ENCODE peak calls at places on chromosome 12, in nine cellular contexts. One of them, this sample, is unnamed.

GRCh38 chr12:113929312-113929989 is 36.7 kb downstream of the RBM19 start:
- DNase-seq in heart left ventricle: no peak
- DNase-seq in cardiac muscle cell: no peak
- DNase-seq in neural progenitor cell: no peak
- DNase-seq in heart right ventricle: no peak
- DNase-seq in A549: no peak
- DNase-seq in left ventricle myocardium inferior: no peak
- DNase-seq in spleen: no peak
- DNase-seq in fibroblast of lung: no peak
- DNase-seq in this sample: no peak

GRCh38 chr12:92602476-92602875 is 100.3 kb upstream of the PLEKHG7 start:
- DNase-seq in heart left ventricle: no peak
- DNase-seq in cardiac muscle cell: peak; percentile 91
- DNase-seq in neural progenitor cell: no peak
- DNase-seq in heart right ventricle: no peak
- DNase-seq in A549: peak; percentile 82
- DNase-seq in left ventricle myocardium inferior: no peak
- DNase-seq in spleen: no peak
- DNase-seq in fibroblast of lung: peak; percentile 94
- DNase-seq in this sample: no peak

GRCh38 chr12:6961278-6961694 is 9.2 kb downstream of the PHB2 start:
- DNase-seq in heart left ventricle: peak; percentile 59
- DNase-seq in cardiac muscle cell: peak; percentile 62
- DNase-seq in neural progenitor cell: no peak
- DNase-seq in heart right ventricle: peak; percentile 50
- DNase-seq in A549: no peak
- DNase-seq in left ventricle myocardium inferior: peak; percentile 60
- DNase-seq in spleen: peak; percentile 95
- DNase-seq in fibroblast of lung: no peak
- DNase-seq in this sample: peak; percentile 75

GRCh38 chr12:123713398-123714301 is 1.5 kb downstream of the ATP6V0A2 start:
- DNase-seq in heart left ventricle: no peak
- DNase-seq in cardiac muscle cell: peak; percentile 12
- DNase-seq in neural progenitor cell: no peak
- DNase-seq in heart right ventricle: no peak
- DNase-seq in A549: no peak
- DNase-seq in left ventricle myocardium inferior: no peak
- DNase-seq in spleen: no peak
- DNase-seq in fibroblast of lung: no peak
- DNase-seq in this sample: peak; percentile 45

GRCh38 chr12:72289633-72290032 is 17.5 kb downstream of the TRHDE start:
- DNase-seq in heart left ventricle: no peak
- DNase-seq in cardiac muscle cell: no peak
- DNase-seq in neural progenitor cell: no peak
- DNase-seq in heart right ventricle: no peak
- DNase-seq in A549: no peak
- DNase-seq in left ventricle myocardium inferior: no peak
- DNase-seq in spleen: no peak
- DNase-seq in fibroblast of lung: peak; percentile 50
- DNase-seq in this sample: no peak

GRCh38 chr12:65637774-65638173 is 186.5 kb upstream of the HMGA2 start:
- DNase-seq in heart left ventricle: no peak
- DNase-seq in cardiac muscle cell: no peak
- DNase-seq in neural progenitor cell: no peak
- DNase-seq in heart right ventricle: no peak
- DNase-seq in A549: no peak
- DNase-seq in left ventricle myocardium inferior: no peak
- DNase-seq in spleen: no peak
- DNase-seq in fibroblast of lung: no peak
- DNase-seq in this sample: no peak

GRCh38 chr12:76890407-76891143 is 11.8 kb upstream of the CSRP2 start:
- DNase-seq in heart left ventricle: no peak
- DNase-seq in cardiac muscle cell: no peak
- DNase-seq in neural progenitor cell: no peak
- DNase-seq in heart right ventricle: no peak
- DNase-seq in A549: no peak
- DNase-seq in left ventricle myocardium inferior: no peak
- DNase-seq in spleen: no peak
- DNase-seq in fibroblast of lung: no peak
- DNase-seq in this sample: no peak

GRCh38 chr12:4274960-4275868 is 1.7 kb downstream of the CCND2 start:
- DNase-seq in heart left ventricle: peak; percentile 44
- DNase-seq in cardiac muscle cell: no peak
- DNase-seq in neural progenitor cell: peak; percentile 53
- DNase-seq in heart right ventricle: no peak
- DNase-seq in A549: no peak
- DNase-seq in left ventricle myocardium inferior: no peak
- DNase-seq in spleen: peak; percentile 81
- DNase-seq in fibroblast of lung: peak; percentile 50
- DNase-seq in this sample: no peak

GRCh38 chr12:50619610-50619958 is 114.8 kb downstream of the DIP2B start:
- DNase-seq in heart left ventricle: no peak
- DNase-seq in cardiac muscle cell: no peak
- DNase-seq in neural progenitor cell: no peak
- DNase-seq in heart right ventricle: no peak
- DNase-seq in A549: no peak
- DNase-seq in left ventricle myocardium inferior: no peak
- DNase-seq in spleen: no peak
- DNase-seq in fibroblast of lung: no peak
- DNase-seq in this sample: no peak

GRCh38 chr12:113860059-113860820 is 105.9 kb downstream of the RBM19 start:
- DNase-seq in heart left ventricle: no peak
- DNase-seq in cardiac muscle cell: no peak
- DNase-seq in neural progenitor cell: peak; percentile 69
- DNase-seq in heart right ventricle: no peak
- DNase-seq in A549: no peak
- DNase-seq in left ventricle myocardium inferior: no peak
- DNase-seq in spleen: no peak
- DNase-seq in fibroblast of lung: no peak
- DNase-seq in this sample: no peak

GRCh38 chr12:92502417-92503028 is 200.3 kb upstream of the PLEKHG7 start:
- DNase-seq in heart left ventricle: no peak
- DNase-seq in cardiac muscle cell: peak; percentile 19
- DNase-seq in neural progenitor cell: no peak
- DNase-seq in heart right ventricle: no peak
- DNase-seq in A549: peak; percentile 35
- DNase-seq in left ventricle myocardium inferior: no peak
- DNase-seq in spleen: no peak
- DNase-seq in fibroblast of lung: peak; percentile 24
- DNase-seq in this sample: no peak

GRCh38 chr12:95083938-95084337 is 10.5 kb upstream of the NR2C1 start:
- DNase-seq in heart left ventricle: no peak
- DNase-seq in cardiac muscle cell: peak; percentile 93
- DNase-seq in neural progenitor cell: peak; percentile 86
- DNase-seq in heart right ventricle: no peak
- DNase-seq in A549: peak; percentile 65
- DNase-seq in left ventricle myocardium inferior: no peak
- DNase-seq in spleen: no peak
- DNase-seq in fibroblast of lung: peak; percentile 95
- DNase-seq in this sample: no peak

GRCh38 chr12:129101404-129101803 is 248.1 kb downstream of the GLT1D1 start:
- DNase-seq in heart left ventricle: no peak
- DNase-seq in cardiac muscle cell: no peak
- DNase-seq in neural progenitor cell: peak; percentile 62
- DNase-seq in heart right ventricle: no peak
- DNase-seq in A549: no peak
- DNase-seq in left ventricle myocardium inferior: no peak
- DNase-seq in spleen: no peak
- DNase-seq in fibroblast of lung: no peak
- DNase-seq in this sample: no peak

GRCh38 chr12:5430639-5431603 is 987 bp upstream of the NTF3 start:
- DNase-seq in heart left ventricle: no peak
- DNase-seq in cardiac muscle cell: no peak
- DNase-seq in neural progenitor cell: peak; percentile 51
- DNase-seq in heart right ventricle: no peak
- DNase-seq in A549: no peak
- DNase-seq in left ventricle myocardium inferior: no peak
- DNase-seq in spleen: no peak
- DNase-seq in fibroblast of lung: no peak
- DNase-seq in this sample: no peak

GRCh38 chr12:77728018-77728417 is 102.7 kb upstream of the NAV3 start:
- DNase-seq in heart left ventricle: no peak
- DNase-seq in cardiac muscle cell: no peak
- DNase-seq in neural progenitor cell: no peak
- DNase-seq in heart right ventricle: no peak
- DNase-seq in A549: no peak
- DNase-seq in left ventricle myocardium inferior: no peak
- DNase-seq in spleen: no peak
- DNase-seq in fibroblast of lung: no peak
- DNase-seq in this sample: peak; percentile 11

GRCh38 chr12:75452675-75453330 is 27.8 kb upstream of the GLIPR1 start:
- DNase-seq in heart left ventricle: no peak
- DNase-seq in cardiac muscle cell: peak; percentile 21
- DNase-seq in neural progenitor cell: no peak
- DNase-seq in heart right ventricle: no peak
- DNase-seq in A549: peak; percentile 27
- DNase-seq in left ventricle myocardium inferior: no peak
- DNase-seq in spleen: no peak
- DNase-seq in fibroblast of lung: peak; percentile 15
- DNase-seq in this sample: no peak

DNA sequence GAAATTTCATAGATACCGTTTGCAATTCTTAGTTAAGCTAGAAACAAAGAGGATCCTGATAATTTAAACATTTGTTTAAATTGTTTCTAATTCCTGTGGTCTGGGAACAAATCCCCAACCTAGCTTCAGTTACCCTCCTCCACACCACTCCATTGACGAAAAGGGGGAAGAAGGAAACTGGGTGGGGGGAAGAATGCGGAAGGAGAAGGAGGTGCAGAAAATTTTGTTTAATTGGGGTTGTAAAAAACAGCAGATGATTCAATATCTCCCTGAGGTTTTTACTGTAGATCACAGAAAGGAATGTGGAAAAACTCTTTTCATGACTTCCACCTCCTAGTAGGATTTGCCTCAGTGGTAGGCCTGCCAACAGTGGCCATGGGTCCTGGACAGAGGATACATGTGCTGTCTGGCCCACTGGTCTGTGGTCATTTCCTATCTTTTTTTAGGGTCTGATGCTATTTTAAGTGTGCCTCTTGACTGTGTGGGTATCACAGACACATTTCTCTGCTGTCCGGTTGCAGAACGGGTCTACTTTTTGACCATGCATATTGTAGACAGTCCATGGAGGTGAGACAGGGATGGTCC is 122.9 kb upstream of the PCED1B start:
- DNase-seq in heart left ventricle: no peak
- DNase-seq in cardiac muscle cell: no peak
- DNase-seq in neural progenitor cell: no peak
- DNase-seq in heart right ventricle: no peak
- DNase-seq in A549: no peak
- DNase-seq in left ventricle myocardium inferior: no peak
- DNase-seq in spleen: no peak
- DNase-seq in fibroblast of lung: no peak
- DNase-seq in this sample: no peak
- H3K4me1 ChIP-seq in heart left ventricle: peaks cover 3% of the 10 kb centered on the region
- H3K4me1 ChIP-seq in cardiac muscle cell: peaks cover 4% of the 10 kb centered on the region
- H3K4me1 ChIP-seq in neural progenitor cell: no peaks in the 10 kb centered on the region
- H3K4me1 ChIP-seq in heart right ventricle: no peaks in the 10 kb centered on the region
- H3K4me1 ChIP-seq in A549: peaks cover 36% of the 10 kb centered on the region
- H3K4me1 ChIP-seq in left ventricle myocardium inferior: peaks cover 3% of the 10 kb centered on the region
- H3K4me1 ChIP-seq in spleen: no peaks in the 10 kb centered on the region
- H3K4me1 ChIP-seq in fibroblast of lung: peaks cover 4% of the 10 kb centered on the region
- H3K4me1 ChIP-seq in this sample: no peaks in the 10 kb centered on the region

DNA sequence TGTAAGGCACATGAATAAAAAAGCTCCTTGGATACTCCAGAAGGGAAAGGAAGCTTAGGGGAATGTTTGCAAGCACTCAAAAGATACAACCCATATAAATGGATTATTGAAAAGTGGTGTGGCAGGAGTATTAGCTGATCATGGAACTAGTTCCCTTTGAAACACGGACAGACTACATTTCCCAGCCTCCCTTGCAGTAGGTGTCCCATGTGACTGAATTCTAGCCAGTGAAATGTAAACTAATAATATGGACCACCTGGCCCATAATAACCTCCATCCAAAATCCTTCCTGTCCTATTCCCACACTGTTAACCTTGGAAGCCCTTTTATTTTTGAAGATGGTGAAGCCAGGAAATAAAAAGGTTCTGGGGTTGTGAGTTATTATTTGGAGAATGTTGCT is 242.3 kb downstream of the SUDS3 start:
- DNase-seq in heart left ventricle: no peak
- DNase-seq in cardiac muscle cell: no peak
- DNase-seq in neural progenitor cell: no peak
- DNase-seq in heart right ventricle: no peak
- DNase-seq in A549: no peak
- DNase-seq in left ventricle myocardium inferior: no peak
- DNase-seq in spleen: no peak
- DNase-seq in fibroblast of lung: no peak
- DNase-seq in this sample: no peak
- H3K27ac ChIP-seq in heart left ventricle: no peak overlapping the region
- H3K27ac ChIP-seq in cardiac muscle cell: no peak overlapping the region
- H3K27ac ChIP-seq in neural progenitor cell: no peak overlapping the region
- H3K27ac ChIP-seq in heart right ventricle: no peak overlapping the region
- H3K27ac ChIP-seq in A549: no peak overlapping the region
- H3K27ac ChIP-seq in left ventricle myocardium inferior: no peak overlapping the region
- H3K27ac ChIP-seq in spleen: no peak overlapping the region
- H3K27ac ChIP-seq in fibroblast of lung: no peak overlapping the region
- H3K27ac ChIP-seq in this sample: no peak overlapping the region

GRCh38 chr12:26938660-26939185 is 453 bp downstream of the FGFR1OP2 start:
- DNase-seq in heart left ventricle: no peak
- DNase-seq in cardiac muscle cell: no peak
- DNase-seq in neural progenitor cell: no peak
- DNase-seq in heart right ventricle: no peak
- DNase-seq in A549: no peak
- DNase-seq in left ventricle myocardium inferior: no peak
- DNase-seq in spleen: peak; percentile 92
- DNase-seq in fibroblast of lung: no peak
- DNase-seq in this sample: peak; percentile 71
- H3K4me1 ChIP-seq in heart left ventricle: peaks cover 69% of the 10 kb centered on the region
- H3K4me1 ChIP-seq in cardiac muscle cell: peaks cover 21% of the 10 kb centered on the region
- H3K4me1 ChIP-seq in neural progenitor cell: peaks cover 27% of the 10 kb centered on the region
- H3K4me1 ChIP-seq in heart right ventricle: peaks cover 70% of the 10 kb centered on the region
- H3K4me1 ChIP-seq in A549: peaks cover 46% of the 10 kb centered on the region
- H3K4me1 ChIP-seq in left ventricle myocardium inferior: peaks cover 90% of the 10 kb centered on the region
- H3K4me1 ChIP-seq in spleen: peaks cover 69% of the 10 kb centered on the region
- H3K4me1 ChIP-seq in fibroblast of lung: no peaks in the 10 kb centered on the region
- H3K4me1 ChIP-seq in this sample: peaks cover 57% of the 10 kb centered on the region

DNA sequence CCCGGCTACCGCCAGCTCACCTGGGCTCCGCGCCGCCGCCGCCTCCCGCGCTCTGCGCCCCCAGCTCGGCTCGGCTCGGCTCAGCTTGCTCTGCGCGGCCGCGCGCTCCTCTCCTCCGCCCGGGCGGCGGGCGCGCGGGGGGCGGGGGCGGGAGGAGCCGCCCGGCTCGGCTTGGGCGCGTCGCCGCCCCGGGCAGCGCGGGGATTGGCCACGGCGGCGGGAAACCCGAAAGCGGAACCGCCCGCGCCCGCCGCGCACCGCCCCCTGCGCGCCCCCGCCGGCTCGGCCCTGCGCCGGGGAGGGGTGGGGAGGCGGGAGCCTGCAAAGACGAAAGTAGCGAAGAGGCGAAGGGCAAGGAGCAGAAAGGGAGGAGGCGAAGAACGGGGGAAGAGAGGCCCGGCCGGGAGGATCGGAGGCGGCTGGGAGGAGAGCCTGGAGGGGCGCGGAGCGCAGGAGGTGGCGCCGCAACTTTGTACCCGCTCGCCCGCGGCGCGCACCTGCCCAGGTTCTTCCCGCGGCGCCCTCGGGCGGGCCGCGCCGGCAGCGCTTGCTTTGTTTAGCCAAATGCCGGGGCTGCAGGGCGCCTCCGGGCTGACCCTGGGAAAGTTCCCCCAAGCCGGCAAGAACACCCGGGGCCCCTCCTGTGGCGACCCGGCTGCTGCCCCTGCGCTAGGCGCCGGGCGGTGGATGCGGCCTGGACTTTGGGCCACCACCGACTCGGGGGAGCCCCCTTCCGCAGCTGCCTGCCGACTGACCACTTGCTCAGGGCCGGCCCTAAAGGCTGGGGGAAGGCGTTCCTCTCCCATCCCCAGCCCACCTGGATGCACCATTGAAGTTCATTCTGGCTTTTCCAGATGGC is at the start of gene CAMKK2:
- DNase-seq in heart left ventricle: peak; percentile 87
- DNase-seq in cardiac muscle cell: peak; percentile 86
- DNase-seq in neural progenitor cell: peak; percentile 96
- DNase-seq in heart right ventricle: peak; percentile 84
- DNase-seq in A549: peak; percentile 81
- DNase-seq in left ventricle myocardium inferior: peak; percentile 89
- DNase-seq in spleen: peak; percentile 96
- DNase-seq in fibroblast of lung: peak; percentile 73
- DNase-seq in this sample: peak; percentile 96
- H3K27ac ChIP-seq in heart left ventricle: peak within 1 kb of the TSS; percentile 58
- H3K27ac ChIP-seq in cardiac muscle cell: peak within 1 kb of the TSS; percentile 41
- H3K27ac ChIP-seq in neural progenitor cell: peak within 1 kb of the TSS; percentile 92
- H3K27ac ChIP-seq in heart right ventricle: peak within 1 kb of the TSS; percentile 94
- H3K27ac ChIP-seq in A549: peak within 1 kb of the TSS; percentile 91
- H3K27ac ChIP-seq in left ventricle myocardium inferior: peak within 1 kb of the TSS; percentile 96
- H3K27ac ChIP-seq in spleen: peak within 1 kb of the TSS; percentile 96
- H3K27ac ChIP-seq in fibroblast of lung: peak within 1 kb of the TSS; percentile 77
- H3K27ac ChIP-seq in this sample: peak within 1 kb of the TSS; percentile 20

This sample was measured in Karpas-422.